ENCODE peak calls at places on chromosome 20, in nine cellular contexts. N is breast epithelium, L is testis, F is pancreas, H is ovary, I is neural progenitor cell, R is SJCRH30, O is lower lobe of right lung, C is transverse colon. J is an unnamed sample.
A peak's percentile ranks its signal among the peaks of the same experiment; 100 is the strongest.

GRCh38 chr20:1907586-1907985 is 12.4 kb downstream of the SIRPA start:
- DNase-seq in N (no peak), L (no peak), F (no peak), H (no peak), I (no peak), R (no peak), O (no peak), C (no peak), J (peak; percentile 40)

GRCh38 chr20:34069341-34070078 is 42.5 kb downstream of the EIF2S2 start:
- DNase-seq in N (peak; percentile 73), L (peak; percentile 85), F (peak; percentile 85), H (peak; percentile 76), I (peak; percentile 86), R (peak; percentile 92), O (peak; percentile 64), C (peak; percentile 83), J (peak; percentile 63)

GRCh38 chr20:40564997-40565680 is 123.9 kb downstream of the MAFB start:
- DNase-seq in N (no peak), L (no peak), F (no peak), H (no peak), I (no peak), R (peak; percentile 17), O (no peak), C (no peak), J (no peak)

GRCh38 chr20:33233129-33233774 is 2.5 kb upstream of the BPIFA1 start:
- DNase-seq in N (no peak), L (no peak), F (no peak), H (no peak), I (peak; percentile 61), R (peak; percentile 27), O (no peak), C (no peak), J (no peak)

GRCh38 chr20:43102394-43102793 is 87.3 kb downstream of the PTPRT start:
- DNase-seq in N (no peak), L (no peak), F (no peak), H (no peak), I (peak; percentile 32), R (peak; percentile 38), O (no peak), C (no peak), J (no peak)

GRCh38 chr20:419556-420168 is 11.6 kb downstream of the RBCK1 start:
- DNase-seq in N (no peak), L (no peak), F (no peak), H (no peak), I (no peak), R (no peak), O (no peak), C (peak; percentile 91), J (no peak)

GRCh38 chr20:2946988-2947961 is 74.0 kb downstream of the PTPRA start:
- DNase-seq in N (no peak), L (peak; percentile 75), F (no peak), H (no peak), I (peak; percentile 80), R (no peak), O (no peak), C (no peak), J (no peak)

GRCh38 chr20:53879048-53879684 is 191.2 kb downstream of the BCAS1 start:
- DNase-seq in N (no peak), L (no peak), F (no peak), H (no peak), I (no peak), R (peak; percentile 60), O (no peak), C (no peak), J (no peak)

GRCh38 chr20:53513489-53514298 is 79.9 kb downstream of the ZNF217 start:
- DNase-seq in N (no peak), L (no peak), F (no peak), H (no peak), I (peak; percentile 3), R (no peak), O (no peak), C (peak; percentile 19), J (no peak)

GRCh38 chr20:7348253-7348652 is 580.8 kb downstream of the BMP2 start:
- DNase-seq in N (no peak), L (no peak), F (no peak), H (no peak), I (no peak), R (no peak), O (no peak), C (no peak), J (no peak)

GRCh38 chr20:445514-446336 is 16.6 kb downstream of the TBC1D20 start:
- DNase-seq in N (no peak), L (no peak), F (no peak), H (no peak), I (no peak), R (no peak), O (no peak), C (no peak), J (no peak)

GRCh38 chr20:43774754-43775153 is 48.0 kb upstream of the GTSF1L start:
- DNase-seq in N (no peak), L (no peak), F (no peak), H (no peak), I (no peak), R (no peak), O (no peak), C (no peak), J (no peak)

GRCh38 chr20:23998392-23998791 is 9.8 kb upstream of the GGTLC1 start:
- DNase-seq in N (no peak), L (no peak), F (no peak), H (no peak), I (no peak), R (no peak), O (no peak), C (no peak), J (no peak)

DNA sequence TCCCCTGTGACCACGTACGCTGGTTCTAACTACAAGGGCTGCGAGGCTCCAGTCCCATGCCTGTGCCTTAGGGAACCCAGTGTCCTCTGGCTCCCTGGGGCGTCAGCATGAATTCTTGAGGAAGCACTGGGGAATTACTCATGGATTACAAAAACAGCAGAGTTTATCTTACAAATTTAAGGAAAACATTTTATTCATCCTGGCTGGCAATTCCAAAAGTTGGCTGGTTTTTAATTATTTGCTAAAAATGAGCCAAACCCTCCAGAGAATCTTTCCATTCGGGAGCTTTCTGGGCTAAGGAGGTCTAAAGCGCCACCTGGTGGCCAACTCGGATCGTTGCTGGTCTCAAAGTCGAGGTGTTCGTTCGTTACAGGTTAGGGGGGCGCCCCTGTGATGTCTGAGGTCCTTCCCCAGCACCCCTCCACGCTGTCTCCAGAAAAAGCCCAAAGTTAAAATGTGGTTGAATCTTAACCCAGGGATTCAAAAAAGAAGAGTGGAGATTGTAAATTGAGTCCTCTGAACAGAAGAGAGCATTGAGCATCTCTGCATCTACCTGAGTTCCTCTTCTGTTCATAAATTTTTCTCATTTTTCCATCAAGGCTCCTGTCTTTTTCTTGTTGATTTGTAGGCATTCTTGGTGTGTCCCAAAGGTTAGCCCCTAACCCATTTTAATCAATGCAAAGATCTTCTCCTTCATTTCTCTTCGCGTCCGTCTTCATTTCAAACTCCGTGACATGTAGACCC is 99.4 kb downstream of the BFSP1 start:
- DNase-seq in N (no peak), L (peak; percentile 81), F (peak; percentile 54), H (peak; percentile 74), I (peak; percentile 77), R (peak; percentile 80), O (peak; percentile 64), C (peak; percentile 34), J (peak; percentile 41)
- H3K27ac ChIP-seq in N (no peak overlapping the region), L (no peak overlapping the region), F (no peak overlapping the region), H (no peak overlapping the region), I (no peak overlapping the region), R (no peak overlapping the region), O (no peak overlapping the region), C (no peak overlapping the region), J (no peak overlapping the region)

DNA sequence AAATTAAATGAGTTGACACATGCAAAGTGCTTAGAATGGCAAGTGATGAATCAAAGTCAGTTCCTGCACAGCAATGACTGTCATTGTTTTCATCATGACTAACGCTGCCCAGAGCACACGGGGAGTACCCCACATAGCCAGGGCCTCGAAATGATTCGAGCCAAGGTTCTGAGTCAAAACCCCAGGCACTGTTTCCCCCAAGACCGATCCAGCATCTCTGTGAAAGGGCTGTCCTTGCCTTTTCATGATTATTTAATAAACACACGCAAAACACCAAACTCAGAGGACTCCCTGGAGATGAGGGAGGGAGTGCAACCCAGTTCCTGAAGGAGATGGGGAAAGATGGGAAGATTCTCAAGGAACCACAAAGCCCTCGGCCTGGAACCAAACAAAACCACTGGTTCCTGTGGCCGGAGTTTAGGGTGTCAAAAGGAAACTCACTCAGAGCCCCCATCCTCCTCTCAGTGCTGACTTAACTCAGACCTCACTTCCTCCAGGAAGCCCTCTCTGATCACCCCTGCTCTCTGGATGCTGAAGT is 3.8 kb downstream of the PREX1 start:
- DNase-seq in N (no peak), L (no peak), F (no peak), H (no peak), I (no peak), R (no peak), O (no peak), C (no peak), J (no peak)
- H3K27ac ChIP-seq in N (peak overlapping the region; percentile 67), L (no peak overlapping the region), F (no peak overlapping the region), H (no peak overlapping the region), I (no peak overlapping the region), R (no peak overlapping the region), O (peak overlapping the region; percentile 88), C (peak overlapping the region; percentile 84), J (peak overlapping the region; percentile 41)

GRCh38 chr20:58142843-58143185 is 85.6 kb downstream of the ANKRD60 start:
- DNase-seq in N (peak; percentile 14), L (no peak), F (no peak), H (no peak), I (no peak), R (no peak), O (no peak), C (no peak), J (no peak)

GRCh38 chr20:58141971-58142842 is 86.2 kb downstream of the ANKRD60 start:
- DNase-seq in N (peak; percentile 11), L (no peak), F (no peak), H (no peak), I (no peak), R (no peak), O (no peak), C (no peak), J (no peak)

GRCh38 chr20:58140787-58141396 is 87.6 kb downstream of the ANKRD60 start:
- DNase-seq in N (peak; percentile 7), L (no peak), F (no peak), H (no peak), I (no peak), R (no peak), O (no peak), C (no peak), J (no peak)

GRCh38 chr20:58139849-58140786 is 88.3 kb downstream of the ANKRD60 start:
- DNase-seq in N (peak; percentile 15), L (no peak), F (no peak), H (no peak), I (no peak), R (no peak), O (no peak), C (no peak), J (no peak)

DNA sequence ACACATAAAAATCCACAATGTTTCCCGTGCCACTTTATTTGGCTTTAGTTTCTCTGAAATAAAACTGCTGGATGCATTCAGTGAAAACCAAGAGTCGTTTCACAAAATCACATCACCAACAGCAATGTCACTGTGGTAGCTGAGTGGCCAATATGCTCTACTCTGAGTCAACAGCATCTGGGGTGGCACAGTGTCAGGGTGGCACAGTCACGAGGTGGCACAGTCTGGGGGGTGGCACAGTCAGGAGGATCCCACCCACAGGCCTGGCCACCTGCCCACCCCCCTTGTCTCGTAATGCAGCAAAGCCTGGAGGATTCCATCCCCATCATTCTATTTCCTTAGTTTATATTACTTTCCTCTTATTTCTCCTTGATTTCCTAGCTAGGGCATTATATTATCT is 87.0 kb downstream of the ANKRD60 start:
- DNase-seq in N (peak; percentile 11), L (no peak), F (no peak), H (no peak), I (no peak), R (no peak), O (no peak), C (no peak), J (no peak)
- H3K27ac ChIP-seq in N (no peak overlapping the region), L (no peak overlapping the region), F (no peak overlapping the region), H (no peak overlapping the region), I (no peak overlapping the region), R (no peak overlapping the region), O (no peak overlapping the region), C (no peak overlapping the region), J (no peak overlapping the region)

GRCh38 chr20:9114709-9115108 is 45.8 kb downstream of the PLCB4 start:
- DNase-seq in N (no peak), L (no peak), F (no peak), H (no peak), I (peak; percentile 12), R (no peak), O (no peak), C (no peak), J (no peak)
- H3K27ac ChIP-seq in N (no peak overlapping the region), L (no peak overlapping the region), F (no peak overlapping the region), H (no peak overlapping the region), I (peak overlapping the region; percentile 37), R (no peak overlapping the region), O (no peak overlapping the region), C (no peak overlapping the region), J (no peak overlapping the region)